ENCODE peak calls at places on chromosomes 3 and 15, in eight cellular contexts. One of them, this sample, is unnamed.

GRCh38 chr15:76994001-76994400 is 925 bp upstream of the PSTPIP1 start:
- DNase-seq in activated gamma-delta T cell treated with anti-CD3 and anti-CD28 coated beads, Interleukin-2, amount 50 U/mL, for 16 hours: no peak
- DNase-seq in stimulated activated CD4-positive, alpha-beta T cell treated with anti-CD3 and anti-CD28 coated beads, Interleukin-15, amount 100 ng/mL, for 1 hour: peak
- DNase-seq in T47D: no peak
- DNase-seq in amniotic epithelial cell: peak
- DNase-seq in HTR-8/SVneo: no peak
- DNase-seq in NB4: peak
- DNase-seq in EH: no peak
- DNase-seq in this sample: no peak

GRCh38 chr15:98923159-98923558 is 84.4 kb downstream of the PGPEP1L start:
- DNase-seq in HTR-8/SVneo: no peak
- DNase-seq in NB4: no peak
- DNase-seq in amniotic epithelial cell: no peak
- DNase-seq in activated gamma-delta T cell treated with anti-CD3 and anti-CD28 coated beads, Interleukin-2, amount 50 U/mL, for 16 hours: no peak
- DNase-seq in T47D: no peak
- DNase-seq in EH: no peak
- DNase-seq in stimulated activated CD4-positive, alpha-beta T cell treated with anti-CD3 and anti-CD28 coated beads, Interleukin-15, amount 100 ng/mL, for 1 hour: no peak
- DNase-seq in this sample: no peak

GRCh38 chr3:148974726-148975125 is 16.6 kb upstream of the GYG1 start:
- DNase-seq in HTR-8/SVneo: no peak
- DNase-seq in EH: no peak
- DNase-seq in stimulated activated CD4-positive, alpha-beta T cell treated with anti-CD3 and anti-CD28 coated beads, Interleukin-15, amount 100 ng/mL, for 1 hour: no peak
- DNase-seq in activated gamma-delta T cell treated with anti-CD3 and anti-CD28 coated beads, Interleukin-2, amount 50 U/mL, for 16 hours: no peak
- DNase-seq in T47D: no peak
- DNase-seq in amniotic epithelial cell: no peak
- DNase-seq in NB4: no peak
- DNase-seq in this sample: no peak

GRCh38 chr15:32669870-32670623 is 28.5 kb downstream of the SCG5 start:
- DNase-seq in amniotic epithelial cell: no peak
- DNase-seq in T47D: peak
- DNase-seq in EH: peak
- DNase-seq in HTR-8/SVneo: peak
- DNase-seq in NB4: no peak
- DNase-seq in activated gamma-delta T cell treated with anti-CD3 and anti-CD28 coated beads, Interleukin-2, amount 50 U/mL, for 16 hours: no peak
- DNase-seq in stimulated activated CD4-positive, alpha-beta T cell treated with anti-CD3 and anti-CD28 coated beads, Interleukin-15, amount 100 ng/mL, for 1 hour: no peak
- DNase-seq in this sample: no peak

GRCh38 chr15:37031198-37031597 is 69.2 kb downstream of the MEIS2 start:
- DNase-seq in EH: peak
- DNase-seq in activated gamma-delta T cell treated with anti-CD3 and anti-CD28 coated beads, Interleukin-2, amount 50 U/mL, for 16 hours: no peak
- DNase-seq in NB4: no peak
- DNase-seq in stimulated activated CD4-positive, alpha-beta T cell treated with anti-CD3 and anti-CD28 coated beads, Interleukin-15, amount 100 ng/mL, for 1 hour: no peak
- DNase-seq in amniotic epithelial cell: peak
- DNase-seq in HTR-8/SVneo: no peak
- DNase-seq in T47D: no peak
- DNase-seq in this sample: no peak

GRCh38 chr3:58250093-58250707 is 12.6 kb downstream of the ABHD6 start:
- DNase-seq in HTR-8/SVneo: no peak
- DNase-seq in T47D: no peak
- DNase-seq in EH: no peak
- DNase-seq in NB4: no peak
- DNase-seq in activated gamma-delta T cell treated with anti-CD3 and anti-CD28 coated beads, Interleukin-2, amount 50 U/mL, for 16 hours: no peak
- DNase-seq in stimulated activated CD4-positive, alpha-beta T cell treated with anti-CD3 and anti-CD28 coated beads, Interleukin-15, amount 100 ng/mL, for 1 hour: no peak
- DNase-seq in amniotic epithelial cell: no peak
- DNase-seq in this sample: no peak

GRCh38 chr3:56801151-56801596 is 575 bp downstream of the ARHGEF3 start:
- DNase-seq in amniotic epithelial cell: no peak
- DNase-seq in EH: no peak
- DNase-seq in activated gamma-delta T cell treated with anti-CD3 and anti-CD28 coated beads, Interleukin-2, amount 50 U/mL, for 16 hours: no peak
- DNase-seq in HTR-8/SVneo: no peak
- DNase-seq in T47D: no peak
- DNase-seq in NB4: no peak
- DNase-seq in stimulated activated CD4-positive, alpha-beta T cell treated with anti-CD3 and anti-CD28 coated beads, Interleukin-15, amount 100 ng/mL, for 1 hour: no peak
- DNase-seq in this sample: no peak

GRCh38 chr3:151135548-151136337 is 50.3 kb downstream of the MED12L start:
- DNase-seq in activated gamma-delta T cell treated with anti-CD3 and anti-CD28 coated beads, Interleukin-2, amount 50 U/mL, for 16 hours: peak
- DNase-seq in NB4: peak
- DNase-seq in EH: no peak
- DNase-seq in stimulated activated CD4-positive, alpha-beta T cell treated with anti-CD3 and anti-CD28 coated beads, Interleukin-15, amount 100 ng/mL, for 1 hour: no peak
- DNase-seq in HTR-8/SVneo: no peak
- DNase-seq in amniotic epithelial cell: no peak
- DNase-seq in T47D: peak
- DNase-seq in this sample: no peak

GRCh38 chr15:74889390-74889881 is 406 bp upstream of the MPI start:
- DNase-seq in HTR-8/SVneo: peak
- DNase-seq in T47D: no peak
- DNase-seq in EH: peak
- DNase-seq in amniotic epithelial cell: peak
- DNase-seq in NB4: no peak
- DNase-seq in stimulated activated CD4-positive, alpha-beta T cell treated with anti-CD3 and anti-CD28 coated beads, Interleukin-15, amount 100 ng/mL, for 1 hour: no peak
- DNase-seq in activated gamma-delta T cell treated with anti-CD3 and anti-CD28 coated beads, Interleukin-2, amount 50 U/mL, for 16 hours: no peak
- DNase-seq in this sample: no peak

GRCh38 chr3:138356666-138357409 is 8.5 kb downstream of the MRAS start:
- DNase-seq in stimulated activated CD4-positive, alpha-beta T cell treated with anti-CD3 and anti-CD28 coated beads, Interleukin-15, amount 100 ng/mL, for 1 hour: no peak
- DNase-seq in NB4: no peak
- DNase-seq in T47D: no peak
- DNase-seq in amniotic epithelial cell: no peak
- DNase-seq in activated gamma-delta T cell treated with anti-CD3 and anti-CD28 coated beads, Interleukin-2, amount 50 U/mL, for 16 hours: no peak
- DNase-seq in EH: no peak
- DNase-seq in HTR-8/SVneo: no peak
- DNase-seq in this sample: no peak

GRCh38 chr3:45988804-45989203 is 6.8 kb downstream of the FYCO1 start:
- DNase-seq in amniotic epithelial cell: peak
- DNase-seq in EH: peak
- DNase-seq in activated gamma-delta T cell treated with anti-CD3 and anti-CD28 coated beads, Interleukin-2, amount 50 U/mL, for 16 hours: no peak
- DNase-seq in HTR-8/SVneo: no peak
- DNase-seq in T47D: no peak
- DNase-seq in NB4: peak
- DNase-seq in stimulated activated CD4-positive, alpha-beta T cell treated with anti-CD3 and anti-CD28 coated beads, Interleukin-15, amount 100 ng/mL, for 1 hour: no peak
- DNase-seq in this sample: no peak

GRCh38 chr3:28150465-28151206 is 90.8 kb upstream of the CMC1 start:
- DNase-seq in stimulated activated CD4-positive, alpha-beta T cell treated with anti-CD3 and anti-CD28 coated beads, Interleukin-15, amount 100 ng/mL, for 1 hour: no peak
- DNase-seq in activated gamma-delta T cell treated with anti-CD3 and anti-CD28 coated beads, Interleukin-2, amount 50 U/mL, for 16 hours: no peak
- DNase-seq in amniotic epithelial cell: no peak
- DNase-seq in NB4: no peak
- DNase-seq in HTR-8/SVneo: no peak
- DNase-seq in T47D: no peak
- DNase-seq in EH: no peak
- DNase-seq in this sample: no peak

GRCh38 chr3:183253364-183253960 is 409 bp downstream of the B3GNT5 start:
- DNase-seq in activated gamma-delta T cell treated with anti-CD3 and anti-CD28 coated beads, Interleukin-2, amount 50 U/mL, for 16 hours: no peak
- DNase-seq in EH: peak
- DNase-seq in stimulated activated CD4-positive, alpha-beta T cell treated with anti-CD3 and anti-CD28 coated beads, Interleukin-15, amount 100 ng/mL, for 1 hour: peak
- DNase-seq in T47D: no peak
- DNase-seq in NB4: peak
- DNase-seq in HTR-8/SVneo: peak
- DNase-seq in amniotic epithelial cell: peak
- DNase-seq in this sample: no peak

GRCh38 chr3:58048301-58048700 is 40.1 kb downstream of the FLNB start:
- DNase-seq in HTR-8/SVneo: no peak
- DNase-seq in T47D: no peak
- DNase-seq in NB4: no peak
- DNase-seq in stimulated activated CD4-positive, alpha-beta T cell treated with anti-CD3 and anti-CD28 coated beads, Interleukin-15, amount 100 ng/mL, for 1 hour: no peak
- DNase-seq in amniotic epithelial cell: no peak
- DNase-seq in EH: no peak
- DNase-seq in activated gamma-delta T cell treated with anti-CD3 and anti-CD28 coated beads, Interleukin-2, amount 50 U/mL, for 16 hours: no peak
- DNase-seq in this sample: no peak

This sample was measured in LNCaP clone FGC.